ENCODE peak calls at places on chromosomes 7 and 10, in eight cellular contexts. F is brain microvascular endothelial cell, D is fibroblast of the aortic adventitia, M is BJ, G is tibial artery, B is Peyer's patch, I is neural progenitor cell, P is HCT116. X is an unnamed sample.

GRCh38 chr7:157824011-157824818 is 487.4 kb downstream of the DNAJB6 start:
- DNase-seq in F (no peak), D (no peak), M (no peak), G (no peak), B (no peak), I (no peak), P (no peak), X (no peak)

GRCh38 chr7:68730871-68731403 is 867.3 kb upstream of the AUTS2 start:
- DNase-seq in F (no peak), D (no peak), M (no peak), G (no peak), B (peak), I (no peak), P (no peak), X (peak)

GRCh38 chr10:124403548-124403947 is 15.2 kb downstream of the OAT start:
- DNase-seq in F (peak), D (peak), M (no peak), G (no peak), B (peak), I (peak), P (peak), X (no peak)

GRCh38 chr7:97005764-97006145 is 402 bp downstream of the DLX6 start:
- DNase-seq in F (peak), D (no peak), M (no peak), G (no peak), B (no peak), I (no peak), P (no peak), X (no peak)

GRCh38 chr7:7136857-7137309 is 45.5 kb upstream of the C1GALT1 start:
- DNase-seq in F (no peak), D (peak), M (no peak), G (no peak), B (no peak), I (no peak), P (no peak), X (no peak)

GRCh38 chr10:97538401-97538800 is 34.2 kb upstream of the ANKRD2 start:
- DNase-seq in F (peak), D (peak), M (no peak), G (no peak), B (no peak), I (no peak), P (no peak), X (no peak)

GRCh38 chr10:1123972-1124371 is 67.8 kb downstream of the WDR37 start:
- DNase-seq in F (no peak), D (no peak), M (no peak), G (no peak), B (no peak), I (no peak), P (no peak), X (no peak)

GRCh38 chr10:80535671-80536360 is 1.9 kb upstream of the SH2D4B start:
- DNase-seq in F (no peak), D (peak), M (no peak), G (no peak), B (peak), I (peak), P (peak), X (peak)

GRCh38 chr7:128104109-128104742 is 73.0 kb upstream of the LRRC4 start:
- DNase-seq in F (peak), D (peak), M (no peak), G (no peak), B (peak), I (peak), P (no peak), X (no peak)

GRCh38 chr10:72601144-72601543 is 24.7 kb downstream of the MICU1 start:
- DNase-seq in F (no peak), D (no peak), M (no peak), G (no peak), B (no peak), I (no peak), P (no peak), X (no peak)

GRCh38 chr10:3332732-3333131 is 160.2 kb upstream of the PITRM1 start:
- DNase-seq in F (no peak), D (no peak), M (no peak), G (no peak), B (no peak), I (peak), P (no peak), X (no peak)

GRCh38 chr7:128178611-128179010 is 62.5 kb upstream of the LEP start:
- DNase-seq in F (no peak), D (no peak), M (no peak), G (no peak), B (peak), I (no peak), P (no peak), X (no peak)

GRCh38 chr10:14621037-14621436 is 153.7 kb downstream of the FAM107B start:
- DNase-seq in F (no peak), D (peak), M (no peak), G (no peak), B (no peak), I (no peak), P (no peak), X (no peak)

GRCh38 chr7:3272691-3273141 is 28.3 kb upstream of the SDK1 start:
- DNase-seq in F (peak), D (peak), M (no peak), G (no peak), B (no peak), I (no peak), P (peak), X (no peak)

GRCh38 chr10:63554666-63555065 is 33.5 kb downstream of the REEP3 start:
- DNase-seq in F (peak), D (peak), M (peak), G (no peak), B (peak), I (no peak), P (peak), X (no peak)

GRCh38 chr10:63555330-63555729 is 34.1 kb downstream of the REEP3 start:
- DNase-seq in F (no peak), D (no peak), M (no peak), G (no peak), B (no peak), I (no peak), P (no peak), X (no peak)

GRCh38 chr10:63553031-63553430 is 31.8 kb downstream of the REEP3 start:
- DNase-seq in F (peak), D (peak), M (peak), G (no peak), B (no peak), I (no peak), P (peak), X (no peak)

GRCh38 chr10:63549810-63550209 is 28.6 kb downstream of the REEP3 start:
- DNase-seq in F (no peak), D (no peak), M (no peak), G (no peak), B (no peak), I (no peak), P (no peak), X (no peak)

GRCh38 chr10:63553473-63553872 is 32.3 kb downstream of the REEP3 start:
- DNase-seq in F (peak), D (no peak), M (no peak), G (no peak), B (no peak), I (no peak), P (peak), X (no peak)
- H3K4me3 ChIP-seq in F (peak), D (no peak), M (no peak), G (no peak), B (no peak), I (no peak), P (peak), X (no peak)

DNA sequence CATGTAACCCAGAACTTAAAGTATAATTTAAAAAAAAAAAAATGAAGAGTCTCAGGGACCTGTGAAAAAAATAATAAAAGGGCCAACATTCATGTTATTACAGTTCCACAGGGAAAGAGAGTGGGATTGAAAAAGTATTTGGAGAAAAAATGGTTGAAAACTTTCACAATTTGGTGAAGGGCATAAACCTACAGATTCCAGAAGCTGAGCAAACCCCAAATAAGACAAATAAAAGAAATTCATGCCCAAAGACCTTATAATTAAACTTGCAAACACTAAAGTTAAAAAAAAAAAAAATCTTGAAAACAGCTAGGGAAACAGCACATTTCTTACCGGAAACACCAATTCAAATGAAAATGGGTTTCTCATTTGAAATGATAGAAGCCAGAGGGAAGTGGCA is 19.9 kb downstream of the VPS41 start:
- DNase-seq in F (no peak), D (no peak), M (no peak), G (no peak), B (no peak), I (no peak), P (no peak), X (no peak)
- H3K4me3 ChIP-seq in F (no peak), D (no peak), M (no peak), G (no peak), B (no peak), I (no peak), P (no peak), X (no peak)

DNA sequence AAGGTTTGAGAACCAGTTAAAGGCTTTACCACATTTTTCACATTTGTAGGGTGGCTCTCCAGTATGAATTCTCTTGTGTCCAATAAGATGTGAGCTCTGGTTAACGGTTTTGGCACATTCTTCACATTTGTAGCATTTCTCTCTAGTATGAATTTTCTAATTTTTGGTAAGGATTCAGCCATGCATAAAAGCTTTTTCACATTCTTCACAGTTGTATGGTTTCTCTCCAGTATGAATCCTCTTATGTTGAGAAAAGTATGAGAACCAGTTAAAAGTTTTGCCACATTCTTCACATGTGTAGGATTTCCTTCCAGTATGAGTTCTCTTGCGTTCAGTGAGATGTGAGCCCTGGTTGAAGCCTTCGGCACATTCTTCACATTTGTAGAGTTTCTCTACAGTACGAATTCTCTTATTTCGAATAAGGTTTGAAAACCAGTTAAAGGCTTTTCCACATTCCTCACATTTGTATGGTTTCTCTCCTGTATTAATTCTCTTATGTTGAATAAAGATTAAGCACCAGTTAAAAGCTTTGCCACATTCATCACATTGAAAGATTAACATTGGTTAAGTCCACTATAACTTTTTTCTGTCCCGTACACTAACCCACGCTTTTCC is 33.2 kb upstream of the ZNF479 start:
- DNase-seq in F (no peak), D (no peak), M (no peak), G (no peak), B (no peak), I (no peak), P (no peak), X (no peak)
- H3K4me3 ChIP-seq in F (no peak), D (no peak), M (no peak), G (no peak), B (no peak), I (no peak), P (no peak), X (no peak)

GRCh38 chr10:62036186-62037081 is 134.9 kb downstream of the ARID5B start:
- DNase-seq in F (no peak), D (no peak), M (no peak), G (no peak), B (no peak), I (peak), P (no peak), X (no peak)

GRCh38 chr10:62037890-62038608 is 136.6 kb downstream of the ARID5B start:
- DNase-seq in F (no peak), D (no peak), M (no peak), G (no peak), B (no peak), I (no peak), P (no peak), X (no peak)

GRCh38 chr10:62040896-62041295 is 139.4 kb downstream of the ARID5B start:
- DNase-seq in F (no peak), D (no peak), M (no peak), G (no peak), B (no peak), I (no peak), P (no peak), X (no peak)

GRCh38 chr10:62038609-62039190 is 137.2 kb downstream of the ARID5B start:
- DNase-seq in F (peak), D (peak), M (no peak), G (peak), B (peak), I (peak), P (peak), X (peak)

GRCh38 chr10:62037166-62037831 is 135.8 kb downstream of the ARID5B start:
- DNase-seq in F (peak), D (peak), M (peak), G (no peak), B (no peak), I (no peak), P (no peak), X (no peak)
- H3K4me3 ChIP-seq in F (no peak), D (no peak), M (no peak), G (no peak), B (no peak), I (no peak), P (no peak), X (no peak)

GRCh38 chr7:90595341-90595800 is 750 bp upstream of the CDK14 start:
- DNase-seq in F (peak), D (peak), M (no peak), G (no peak), B (no peak), I (no peak), P (no peak), X (peak)
- H3K4me3 ChIP-seq in F (peak), D (peak), M (peak), G (peak), B (peak), I (peak), P (peak), X (peak)

GRCh38 chr7:114695182-114695581 is 226.7 kb upstream of the MDFIC start:
- DNase-seq in F (no peak), D (no peak), M (no peak), G (no peak), B (no peak), I (no peak), P (no peak), X (no peak)
- H3K4me3 ChIP-seq in F (no peak), D (no peak), M (no peak), G (no peak), B (no peak), I (no peak), P (no peak), X (no peak)

GRCh38 chr7:148700693-148701092 is 2.0 kb downstream of the CUL1 start:
- DNase-seq in F (peak), D (peak), M (no peak), G (no peak), B (no peak), I (peak), P (no peak), X (no peak)
- H3K4me3 ChIP-seq in F (peak), D (peak), M (peak), G (peak), B (no peak), I (peak), P (peak), X (no peak)

GRCh38 chr10:88764110-88764509 is 4.3 kb downstream of the LIPN start:
- DNase-seq in F (no peak), D (no peak), M (no peak), G (no peak), B (no peak), I (no peak), P (no peak), X (no peak)
- H3K4me3 ChIP-seq in F (no peak), D (no peak), M (no peak), G (no peak), B (no peak), I (no peak), P (no peak), X (no peak)